ENCODE peak calls at places on chromosomes 1 and 21, in nine cellular contexts. B is cardiac muscle cell; X is T-helper 9 cell; A is T-helper 2 cell; N is hepatocyte; U is NCI-H2081; D is mesothelial cell of epicardium; V is activated CD8-positive, alpha-beta T cell treated with anti-CD3 and anti-CD28 coated beads, Interleukin-2, amount 10 ng/mL, durations not matched to agents 7 days and 5 days; W is iPS DF 19.7. H is an unnamed sample.

GRCh38 chr1:4724695-4725250 is 70.4 kb downstream of the AJAP1 start:
- DNase-seq in B (no peak), X (no peak), A (no peak), N (no peak), U (no peak), D (no peak), V (no peak), W (no peak), H (no peak)

GRCh38 chr1:110205591-110206155 is 4.4 kb upstream of the KCNC4 start:
- DNase-seq in B (no peak), X (no peak), A (no peak), N (no peak), U (no peak), D (no peak), V (no peak), W (no peak), H (no peak)

GRCh38 chr1:22804333-22804906 is 93.8 kb downstream of the EPHB2 start:
- DNase-seq in B (no peak), X (no peak), A (no peak), N (no peak), U (no peak), D (no peak), V (no peak), W (no peak), H (no peak)

GRCh38 chr1:113975211-113975895 is 3.9 kb upstream of the OLFML3 start:
- DNase-seq in B (no peak), X (no peak), A (no peak), N (no peak), U (no peak), D (no peak), V (peak; percentile 45), W (no peak), H (no peak)

GRCh38 chr1:156693858-156694562 is 11.4 kb downstream of the CRABP2 start:
- DNase-seq in B (peak; percentile 51), X (no peak), A (no peak), N (peak; percentile 69), U (no peak), D (no peak), V (no peak), W (no peak), H (no peak)

GRCh38 chr21:26120833-26121232 is 49.7 kb downstream of the APP start:
- DNase-seq in B (no peak), X (no peak), A (no peak), N (no peak), U (no peak), D (no peak), V (no peak), W (no peak), H (no peak)

GRCh38 chr1:184974086-184974836 is at the start of gene NIBAN1:
- DNase-seq in B (peak; percentile 35), X (peak; percentile 42), A (peak; percentile 63), N (peak; percentile 52), U (peak; percentile 10), D (peak; percentile 49), V (peak; percentile 79), W (no peak), H (peak; percentile 3)

GRCh38 chr1:226738995-226739695 is at the start of gene ITPKB:
- DNase-seq in B (peak; percentile 21), X (peak; percentile 51), A (peak; percentile 70), N (peak; percentile 72), U (peak; percentile 11), D (peak; percentile 53), V (peak; percentile 83), W (no peak), H (no peak)

GRCh38 chr1:15381805-15382204 is 27.9 kb upstream of the EFHD2 start:
- DNase-seq in B (no peak), X (no peak), A (no peak), N (no peak), U (no peak), D (no peak), V (no peak), W (no peak), H (no peak)

GRCh38 chr1:19661721-19662228 is 2.9 kb upstream of the HTR6 start:
- DNase-seq in B (peak; percentile 52), X (peak; percentile 49), A (peak; percentile 28), N (peak; percentile 70), U (no peak), D (no peak), V (peak; percentile 64), W (no peak), H (no peak)

GRCh38 chr1:174659823-174660222 is 212.1 kb downstream of the GPR52 start:
- DNase-seq in B (peak; percentile 2), X (no peak), A (no peak), N (no peak), U (no peak), D (no peak), V (no peak), W (no peak), H (no peak)

GRCh38 chr1:151968058-151968457 is 25.6 kb downstream of the S100A10 start:
- DNase-seq in B (peak; percentile 58), X (peak; percentile 17), A (peak; percentile 18), N (peak; percentile 61), U (no peak), D (no peak), V (peak; percentile 80), W (no peak), H (no peak)

GRCh38 chr1:6245869-6246496 is 2.0 kb downstream of the HES3 start:
- DNase-seq in B (no peak), X (peak; percentile 25), A (peak; percentile 37), N (peak; percentile 43), U (peak; percentile 82), D (no peak), V (peak; percentile 73), W (no peak), H (no peak)

GRCh38 chr1:89451011-89451410 is 73.6 kb upstream of the LRRC8B start:
- DNase-seq in B (no peak), X (no peak), A (no peak), N (no peak), U (no peak), D (no peak), V (no peak), W (no peak), H (no peak)

GRCh38 chr1:147541672-147542548 is 609 bp downstream of the BCL9 start:
- DNase-seq in B (peak; percentile 67), X (no peak), A (peak; percentile 7), N (peak; percentile 69), U (peak; percentile 38), D (peak; percentile 68), V (peak; percentile 40), W (peak; percentile 54), H (peak; percentile 61)

H was measured in hypothalamus.